ENCODE peak calls at places on chromosome 13, in eight cellular contexts. One of them, this sample, is unnamed.

GRCh38 chr13:21826214-21827015 is 155.5 kb downstream of the FGF9 start:
- DNase-seq in tibial artery: no peak
- DNase-seq in heart right ventricle: no peak
- DNase-seq in ascending aorta: no peak
- DNase-seq in left lung: no peak
- DNase-seq in cardiac fibroblast: no peak
- DNase-seq in HCT116: no peak
- DNase-seq in omental fat pad: no peak
- DNase-seq in this sample: no peak

GRCh38 chr13:76848596-76848995 is 37.6 kb downstream of the KCTD12 start:
- DNase-seq in tibial artery: peak; percentile 49
- DNase-seq in left lung: no peak
- DNase-seq in ascending aorta: no peak
- DNase-seq in cardiac fibroblast: peak; percentile 50
- DNase-seq in omental fat pad: no peak
- DNase-seq in HCT116: no peak
- DNase-seq in heart right ventricle: no peak
- DNase-seq in this sample: no peak

GRCh38 chr13:66794340-66795031 is 435.6 kb downstream of the PCDH9 start:
- DNase-seq in cardiac fibroblast: no peak
- DNase-seq in tibial artery: no peak
- DNase-seq in left lung: no peak
- DNase-seq in ascending aorta: no peak
- DNase-seq in omental fat pad: no peak
- DNase-seq in HCT116: no peak
- DNase-seq in heart right ventricle: no peak
- DNase-seq in this sample: no peak

GRCh38 chr13:111905609-111905945 is 161.4 kb upstream of the SOX1 start:
- DNase-seq in heart right ventricle: no peak
- DNase-seq in omental fat pad: no peak
- DNase-seq in left lung: no peak
- DNase-seq in tibial artery: no peak
- DNase-seq in ascending aorta: no peak
- DNase-seq in HCT116: no peak
- DNase-seq in cardiac fibroblast: no peak
- DNase-seq in this sample: no peak

GRCh38 chr13:108188260-108188659 is 27.1 kb downstream of the LIG4 start:
- DNase-seq in heart right ventricle: no peak
- DNase-seq in HCT116: no peak
- DNase-seq in tibial artery: no peak
- DNase-seq in ascending aorta: no peak
- DNase-seq in cardiac fibroblast: no peak
- DNase-seq in left lung: no peak
- DNase-seq in omental fat pad: no peak
- DNase-seq in this sample: no peak

GRCh38 chr13:91381371-91381770 is 17.1 kb upstream of the GPC5 start:
- DNase-seq in heart right ventricle: no peak
- DNase-seq in cardiac fibroblast: peak; percentile 32
- DNase-seq in HCT116: no peak
- DNase-seq in tibial artery: no peak
- DNase-seq in omental fat pad: no peak
- DNase-seq in left lung: no peak
- DNase-seq in ascending aorta: no peak
- DNase-seq in this sample: no peak

GRCh38 chr13:75566658-75567057 is 17.1 kb downstream of the UCHL3 start:
- DNase-seq in cardiac fibroblast: peak; percentile 82
- DNase-seq in HCT116: no peak
- DNase-seq in tibial artery: no peak
- DNase-seq in heart right ventricle: no peak
- DNase-seq in omental fat pad: no peak
- DNase-seq in ascending aorta: no peak
- DNase-seq in left lung: no peak
- DNase-seq in this sample: no peak

GRCh38 chr13:107512551-107512950 is 702.8 kb downstream of the LIG4 start:
- DNase-seq in heart right ventricle: no peak
- DNase-seq in HCT116: no peak
- DNase-seq in ascending aorta: no peak
- DNase-seq in omental fat pad: no peak
- DNase-seq in tibial artery: no peak
- DNase-seq in cardiac fibroblast: no peak
- DNase-seq in left lung: no peak
- DNase-seq in this sample: no peak

GRCh38 chr13:42041017-42041683 is 7.3 kb upstream of the DGKH start:
- DNase-seq in heart right ventricle: peak; percentile 51
- DNase-seq in tibial artery: peak; percentile 22
- DNase-seq in HCT116: peak; percentile 38
- DNase-seq in cardiac fibroblast: peak; percentile 58
- DNase-seq in left lung: peak; percentile 66
- DNase-seq in omental fat pad: no peak
- DNase-seq in ascending aorta: no peak
- DNase-seq in this sample: peak; percentile 30

GRCh38 chr13:107730835-107731234 is 484.5 kb downstream of the LIG4 start:
- DNase-seq in left lung: no peak
- DNase-seq in omental fat pad: no peak
- DNase-seq in ascending aorta: no peak
- DNase-seq in HCT116: no peak
- DNase-seq in cardiac fibroblast: no peak
- DNase-seq in tibial artery: no peak
- DNase-seq in heart right ventricle: no peak
- DNase-seq in this sample: no peak

GRCh38 chr13:97212540-97213146 is 9.5 kb upstream of the MBNL2 start:
- DNase-seq in left lung: no peak
- DNase-seq in omental fat pad: no peak
- DNase-seq in HCT116: no peak
- DNase-seq in ascending aorta: no peak
- DNase-seq in tibial artery: no peak
- DNase-seq in cardiac fibroblast: peak; percentile 65
- DNase-seq in heart right ventricle: no peak
- DNase-seq in this sample: no peak

GRCh38 chr13:55394470-55394869 is 1746.2 kb upstream of the PRR20A start:
- DNase-seq in omental fat pad: no peak
- DNase-seq in HCT116: no peak
- DNase-seq in ascending aorta: no peak
- DNase-seq in tibial artery: no peak
- DNase-seq in left lung: no peak
- DNase-seq in heart right ventricle: no peak
- DNase-seq in cardiac fibroblast: no peak
- DNase-seq in this sample: no peak

GRCh38 chr13:33723365-33723764 is 94.6 kb upstream of the RFC3 start:
- DNase-seq in heart right ventricle: no peak
- DNase-seq in tibial artery: no peak
- DNase-seq in omental fat pad: no peak
- DNase-seq in ascending aorta: no peak
- DNase-seq in cardiac fibroblast: peak; percentile 31
- DNase-seq in left lung: no peak
- DNase-seq in HCT116: no peak
- DNase-seq in this sample: no peak

GRCh38 chr13:39602614-39603366 is at the start of gene LHFPL6:
- DNase-seq in ascending aorta: peak; percentile 35
- DNase-seq in cardiac fibroblast: peak; percentile 81
- DNase-seq in omental fat pad: peak; percentile 71
- DNase-seq in tibial artery: peak; percentile 86
- DNase-seq in heart right ventricle: peak; percentile 88
- DNase-seq in left lung: peak; percentile 85
- DNase-seq in HCT116: no peak
- DNase-seq in this sample: peak; percentile 60

DNA sequence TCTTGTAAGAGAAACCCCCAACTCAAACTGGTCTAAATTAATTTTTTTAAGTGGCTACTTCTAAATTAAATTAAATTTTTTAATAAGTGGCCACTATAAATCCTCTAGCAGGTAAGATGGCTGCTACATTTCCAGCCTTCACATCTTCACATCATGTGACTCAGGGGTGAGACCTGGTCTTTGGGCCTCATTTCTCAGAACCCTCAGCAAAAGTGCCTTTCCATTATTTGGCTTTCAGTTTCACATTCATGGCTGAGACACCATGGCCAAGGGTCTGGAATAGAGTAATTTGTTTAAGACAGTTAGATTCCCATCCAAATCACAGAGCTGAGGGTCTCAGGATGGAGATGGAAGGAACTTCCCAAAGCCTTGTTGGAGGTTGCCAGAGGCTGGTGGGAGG is 47.5 kb downstream of the DCT start:
- DNase-seq in ascending aorta: no peak
- DNase-seq in heart right ventricle: no peak
- DNase-seq in cardiac fibroblast: no peak
- DNase-seq in tibial artery: no peak
- DNase-seq in HCT116: no peak
- DNase-seq in left lung: no peak
- DNase-seq in omental fat pad: no peak
- DNase-seq in this sample: no peak
- TF ChIP-seq CTCF in ascending aorta: no peak
- TF ChIP-seq CTCF in heart right ventricle: no peak
- TF ChIP-seq CTCF in cardiac fibroblast: no peak
- TF ChIP-seq CTCF in tibial artery: no peak
- TF ChIP-seq CTCF in HCT116: no peak
- TF ChIP-seq CTCF in left lung: no peak
- TF ChIP-seq CTCF in omental fat pad: no peak
- TF ChIP-seq CTCF in this sample: no peak

GRCh38 chr13:27425918-27426630 is 1.7 kb downstream of the GTF3A start:
- DNase-seq in left lung: peak; percentile 84
- DNase-seq in ascending aorta: peak; percentile 70
- DNase-seq in HCT116: peak; percentile 85
- DNase-seq in heart right ventricle: peak; percentile 75
- DNase-seq in tibial artery: peak; percentile 82
- DNase-seq in cardiac fibroblast: peak; percentile 81
- DNase-seq in omental fat pad: no peak
- DNase-seq in this sample: no peak
- TF ChIP-seq CTCF in left lung: peak; percentile 30
- TF ChIP-seq CTCF in ascending aorta: peak; percentile 30
- TF ChIP-seq CTCF in HCT116: peak; percentile 43
- TF ChIP-seq CTCF in heart right ventricle: peak; percentile 44
- TF ChIP-seq CTCF in tibial artery: peak; percentile 21
- TF ChIP-seq CTCF in cardiac fibroblast: peak; percentile 56
- TF ChIP-seq CTCF in omental fat pad: no peak
- TF ChIP-seq CTCF in this sample: peak; percentile 53

GRCh38 chr13:60139272-60139671 is 24.5 kb downstream of the DIAPH3 start:
- DNase-seq in ascending aorta: no peak
- DNase-seq in left lung: no peak
- DNase-seq in heart right ventricle: no peak
- DNase-seq in omental fat pad: no peak
- DNase-seq in cardiac fibroblast: peak; percentile 51
- DNase-seq in HCT116: no peak
- DNase-seq in tibial artery: no peak
- DNase-seq in this sample: no peak

GRCh38 chr13:60138674-60139073 is 25.1 kb downstream of the DIAPH3 start:
- DNase-seq in heart right ventricle: no peak
- DNase-seq in cardiac fibroblast: no peak
- DNase-seq in ascending aorta: no peak
- DNase-seq in HCT116: no peak
- DNase-seq in left lung: no peak
- DNase-seq in omental fat pad: no peak
- DNase-seq in tibial artery: no peak
- DNase-seq in this sample: no peak

GRCh38 chr13:60135344-60135743 is 28.4 kb downstream of the DIAPH3 start:
- DNase-seq in omental fat pad: no peak
- DNase-seq in cardiac fibroblast: no peak
- DNase-seq in HCT116: no peak
- DNase-seq in left lung: no peak
- DNase-seq in tibial artery: no peak
- DNase-seq in ascending aorta: no peak
- DNase-seq in heart right ventricle: no peak
- DNase-seq in this sample: no peak

GRCh38 chr13:60137911-60138570 is 25.7 kb downstream of the DIAPH3 start:
- DNase-seq in omental fat pad: no peak
- DNase-seq in ascending aorta: no peak
- DNase-seq in HCT116: no peak
- DNase-seq in tibial artery: no peak
- DNase-seq in heart right ventricle: no peak
- DNase-seq in left lung: no peak
- DNase-seq in cardiac fibroblast: no peak
- DNase-seq in this sample: no peak

GRCh38 chr13:60134376-60134775 is 29.4 kb downstream of the DIAPH3 start:
- DNase-seq in cardiac fibroblast: peak; percentile 28
- DNase-seq in omental fat pad: no peak
- DNase-seq in HCT116: no peak
- DNase-seq in tibial artery: no peak
- DNase-seq in left lung: no peak
- DNase-seq in heart right ventricle: no peak
- DNase-seq in ascending aorta: no peak
- DNase-seq in this sample: no peak
- TF ChIP-seq CTCF in cardiac fibroblast: peak; percentile 39
- TF ChIP-seq CTCF in omental fat pad: no peak
- TF ChIP-seq CTCF in HCT116: peak; percentile 15
- TF ChIP-seq CTCF in tibial artery: peak; percentile 6
- TF ChIP-seq CTCF in left lung: no peak
- TF ChIP-seq CTCF in heart right ventricle: no peak
- TF ChIP-seq CTCF in ascending aorta: peak; percentile 17
- TF ChIP-seq CTCF in this sample: no peak

GRCh38 chr13:114109646-114110045 is 22.8 kb downstream of the RASA3 start:
- DNase-seq in omental fat pad: peak; percentile 12
- DNase-seq in ascending aorta: no peak
- DNase-seq in left lung: peak; percentile 32
- DNase-seq in HCT116: no peak
- DNase-seq in heart right ventricle: no peak
- DNase-seq in tibial artery: peak; percentile 21
- DNase-seq in cardiac fibroblast: no peak
- DNase-seq in this sample: no peak

GRCh38 chr13:114111577-114111976 is 20.8 kb downstream of the RASA3 start:
- DNase-seq in heart right ventricle: no peak
- DNase-seq in tibial artery: peak; percentile 9
- DNase-seq in omental fat pad: peak; percentile 18
- DNase-seq in HCT116: no peak
- DNase-seq in left lung: peak; percentile 8
- DNase-seq in ascending aorta: no peak
- DNase-seq in cardiac fibroblast: no peak
- DNase-seq in this sample: no peak

GRCh38 chr13:114108894-114109293 is 23.5 kb downstream of the RASA3 start:
- DNase-seq in ascending aorta: no peak
- DNase-seq in HCT116: no peak
- DNase-seq in cardiac fibroblast: no peak
- DNase-seq in omental fat pad: peak; percentile 20
- DNase-seq in heart right ventricle: no peak
- DNase-seq in left lung: peak; percentile 26
- DNase-seq in tibial artery: peak; percentile 16
- DNase-seq in this sample: no peak

GRCh38 chr13:114108141-114108761 is 24.2 kb downstream of the RASA3 start:
- DNase-seq in heart right ventricle: no peak
- DNase-seq in ascending aorta: peak; percentile 6
- DNase-seq in omental fat pad: peak; percentile 15
- DNase-seq in tibial artery: peak; percentile 15
- DNase-seq in HCT116: no peak
- DNase-seq in cardiac fibroblast: no peak
- DNase-seq in left lung: peak; percentile 31
- DNase-seq in this sample: no peak

GRCh38 chr13:114110091-114110829 is 22.2 kb downstream of the RASA3 start:
- DNase-seq in ascending aorta: no peak
- DNase-seq in omental fat pad: peak; percentile 22
- DNase-seq in HCT116: no peak
- DNase-seq in left lung: peak; percentile 73
- DNase-seq in heart right ventricle: no peak
- DNase-seq in tibial artery: peak; percentile 30
- DNase-seq in cardiac fibroblast: no peak
- DNase-seq in this sample: no peak
- TF ChIP-seq CTCF in ascending aorta: no peak
- TF ChIP-seq CTCF in omental fat pad: no peak
- TF ChIP-seq CTCF in HCT116: no peak
- TF ChIP-seq CTCF in left lung: no peak
- TF ChIP-seq CTCF in heart right ventricle: no peak
- TF ChIP-seq CTCF in tibial artery: no peak
- TF ChIP-seq CTCF in cardiac fibroblast: no peak
- TF ChIP-seq CTCF in this sample: no peak

GRCh38 chr13:37960427-37960826 is 90.9 kb upstream of the TRPC4 start:
- DNase-seq in tibial artery: no peak
- DNase-seq in omental fat pad: no peak
- DNase-seq in ascending aorta: no peak
- DNase-seq in HCT116: no peak
- DNase-seq in cardiac fibroblast: peak; percentile 19
- DNase-seq in heart right ventricle: no peak
- DNase-seq in left lung: no peak
- DNase-seq in this sample: no peak
- TF ChIP-seq CTCF in tibial artery: no peak
- TF ChIP-seq CTCF in omental fat pad: no peak
- TF ChIP-seq CTCF in ascending aorta: no peak
- TF ChIP-seq CTCF in HCT116: no peak
- TF ChIP-seq CTCF in cardiac fibroblast: peak; percentile 30
- TF ChIP-seq CTCF in heart right ventricle: no peak
- TF ChIP-seq CTCF in left lung: no peak
- TF ChIP-seq CTCF in this sample: peak; percentile 35